ENCODE peak calls at places on chromosomes 4 and X, in six cellular contexts. One of them, this sample, is unnamed.

GRCh38 chr4:142264961-142265360 is 581.1 kb downstream of the INPP4B start:
- DNase-seq in stimulated activated CD4-positive, alpha-beta T cell treated with anti-CD3 and anti-CD28 coated beads, Interleukin-12 subunit alpha, Interleukin-12 subunit beta, amount 100 ng/mL, for 48 hours: no peak
- DNase-seq in amygdala: no peak
- DNase-seq in D341Med: no peak
- DNase-seq in GM12891: no peak
- DNase-seq in NCI-H510A treated with DMSO at 0.1 percent for 48 hours: no peak
- DNase-seq in this sample: peak; percentile 21

GRCh38 chrX:1165535-1166196 is 46.8 kb downstream of the CRLF2 start:
- DNase-seq in amygdala: no peak
- DNase-seq in D341Med: no peak
- DNase-seq in stimulated activated CD4-positive, alpha-beta T cell treated with anti-CD3 and anti-CD28 coated beads, Interleukin-12 subunit alpha, Interleukin-12 subunit beta, amount 100 ng/mL, for 48 hours: no peak
- DNase-seq in NCI-H510A treated with DMSO at 0.1 percent for 48 hours: no peak
- DNase-seq in GM12891: no peak
- DNase-seq in this sample: no peak

GRCh38 chr4:37482236-37482635 is 203.9 kb downstream of the RELL1 start:
- DNase-seq in stimulated activated CD4-positive, alpha-beta T cell treated with anti-CD3 and anti-CD28 coated beads, Interleukin-12 subunit alpha, Interleukin-12 subunit beta, amount 100 ng/mL, for 48 hours: no peak
- DNase-seq in NCI-H510A treated with DMSO at 0.1 percent for 48 hours: no peak
- DNase-seq in amygdala: no peak
- DNase-seq in GM12891: no peak
- DNase-seq in D341Med: no peak
- DNase-seq in this sample: no peak

GRCh38 chr4:38177792-38178665 is 217.8 kb downstream of the PTTG2 start:
- DNase-seq in stimulated activated CD4-positive, alpha-beta T cell treated with anti-CD3 and anti-CD28 coated beads, Interleukin-12 subunit alpha, Interleukin-12 subunit beta, amount 100 ng/mL, for 48 hours: peak; percentile 37
- DNase-seq in amygdala: no peak
- DNase-seq in NCI-H510A treated with DMSO at 0.1 percent for 48 hours: no peak
- DNase-seq in D341Med: no peak
- DNase-seq in GM12891: no peak
- DNase-seq in this sample: no peak

GRCh38 chr4:8133897-8134542 is 24.6 kb downstream of the ABLIM2 start:
- DNase-seq in GM12891: no peak
- DNase-seq in amygdala: no peak
- DNase-seq in stimulated activated CD4-positive, alpha-beta T cell treated with anti-CD3 and anti-CD28 coated beads, Interleukin-12 subunit alpha, Interleukin-12 subunit beta, amount 100 ng/mL, for 48 hours: no peak
- DNase-seq in D341Med: no peak
- DNase-seq in NCI-H510A treated with DMSO at 0.1 percent for 48 hours: no peak
- DNase-seq in this sample: no peak

GRCh38 chr4:89482248-89482647 is 174.6 kb upstream of the GPRIN3 start:
- DNase-seq in NCI-H510A treated with DMSO at 0.1 percent for 48 hours: peak; percentile 3
- DNase-seq in stimulated activated CD4-positive, alpha-beta T cell treated with anti-CD3 and anti-CD28 coated beads, Interleukin-12 subunit alpha, Interleukin-12 subunit beta, amount 100 ng/mL, for 48 hours: no peak
- DNase-seq in GM12891: no peak
- DNase-seq in D341Med: peak; percentile 65
- DNase-seq in amygdala: no peak
- DNase-seq in this sample: peak; percentile 43

GRCh38 chr4:1247811-1248261 is 1.1 kb downstream of the CTBP1 start:
- DNase-seq in stimulated activated CD4-positive, alpha-beta T cell treated with anti-CD3 and anti-CD28 coated beads, Interleukin-12 subunit alpha, Interleukin-12 subunit beta, amount 100 ng/mL, for 48 hours: no peak
- DNase-seq in amygdala: no peak
- DNase-seq in NCI-H510A treated with DMSO at 0.1 percent for 48 hours: no peak
- DNase-seq in D341Med: no peak
- DNase-seq in GM12891: no peak
- DNase-seq in this sample: no peak

GRCh38 chr4:127479031-127479622 is 153.6 kb upstream of the INTU start:
- DNase-seq in stimulated activated CD4-positive, alpha-beta T cell treated with anti-CD3 and anti-CD28 coated beads, Interleukin-12 subunit alpha, Interleukin-12 subunit beta, amount 100 ng/mL, for 48 hours: no peak
- DNase-seq in NCI-H510A treated with DMSO at 0.1 percent for 48 hours: peak; percentile 15
- DNase-seq in amygdala: no peak
- DNase-seq in D341Med: no peak
- DNase-seq in GM12891: no peak
- DNase-seq in this sample: peak; percentile 39

GRCh38 chr4:94571301-94571700 is 119.6 kb downstream of the PDLIM5 start:
- DNase-seq in GM12891: no peak
- DNase-seq in amygdala: no peak
- DNase-seq in D341Med: no peak
- DNase-seq in NCI-H510A treated with DMSO at 0.1 percent for 48 hours: no peak
- DNase-seq in stimulated activated CD4-positive, alpha-beta T cell treated with anti-CD3 and anti-CD28 coated beads, Interleukin-12 subunit alpha, Interleukin-12 subunit beta, amount 100 ng/mL, for 48 hours: no peak
- DNase-seq in this sample: no peak

GRCh38 chrX:38882894-38883620 is 81.8 kb downstream of the MID1IP1 start:
- DNase-seq in stimulated activated CD4-positive, alpha-beta T cell treated with anti-CD3 and anti-CD28 coated beads, Interleukin-12 subunit alpha, Interleukin-12 subunit beta, amount 100 ng/mL, for 48 hours: no peak
- DNase-seq in D341Med: no peak
- DNase-seq in amygdala: no peak
- DNase-seq in NCI-H510A treated with DMSO at 0.1 percent for 48 hours: no peak
- DNase-seq in GM12891: no peak
- DNase-seq in this sample: peak; percentile 94

GRCh38 chr4:57499786-57500185 is 389.6 kb upstream of the IGFBP7 start:
- DNase-seq in GM12891: no peak
- DNase-seq in NCI-H510A treated with DMSO at 0.1 percent for 48 hours: no peak
- DNase-seq in amygdala: no peak
- DNase-seq in D341Med: no peak
- DNase-seq in stimulated activated CD4-positive, alpha-beta T cell treated with anti-CD3 and anti-CD28 coated beads, Interleukin-12 subunit alpha, Interleukin-12 subunit beta, amount 100 ng/mL, for 48 hours: no peak
- DNase-seq in this sample: peak; percentile 64

GRCh38 chr4:118760493-118760892 is 75.3 kb downstream of the METTL14 start:
- DNase-seq in NCI-H510A treated with DMSO at 0.1 percent for 48 hours: no peak
- DNase-seq in amygdala: no peak
- DNase-seq in D341Med: no peak
- DNase-seq in GM12891: no peak
- DNase-seq in stimulated activated CD4-positive, alpha-beta T cell treated with anti-CD3 and anti-CD28 coated beads, Interleukin-12 subunit alpha, Interleukin-12 subunit beta, amount 100 ng/mL, for 48 hours: no peak
- DNase-seq in this sample: no peak

GRCh38 chr4:75916091-75916661 is 13.9 kb upstream of the PPEF2 start:
- DNase-seq in D341Med: peak; percentile 71
- DNase-seq in amygdala: no peak
- DNase-seq in stimulated activated CD4-positive, alpha-beta T cell treated with anti-CD3 and anti-CD28 coated beads, Interleukin-12 subunit alpha, Interleukin-12 subunit beta, amount 100 ng/mL, for 48 hours: no peak
- DNase-seq in NCI-H510A treated with DMSO at 0.1 percent for 48 hours: peak; percentile 51
- DNase-seq in GM12891: peak; percentile 42
- DNase-seq in this sample: peak; percentile 76

GRCh38 chr4:33649015-33649414 is 2595.3 kb downstream of the ARAP2 start:
- DNase-seq in amygdala: no peak
- DNase-seq in D341Med: peak; percentile 10
- DNase-seq in GM12891: no peak
- DNase-seq in NCI-H510A treated with DMSO at 0.1 percent for 48 hours: no peak
- DNase-seq in stimulated activated CD4-positive, alpha-beta T cell treated with anti-CD3 and anti-CD28 coated beads, Interleukin-12 subunit alpha, Interleukin-12 subunit beta, amount 100 ng/mL, for 48 hours: no peak
- DNase-seq in this sample: peak; percentile 8

GRCh38 chrX:149504226-149504914 is 736 bp downstream of the IDS start:
- DNase-seq in stimulated activated CD4-positive, alpha-beta T cell treated with anti-CD3 and anti-CD28 coated beads, Interleukin-12 subunit alpha, Interleukin-12 subunit beta, amount 100 ng/mL, for 48 hours: peak; percentile 49
- DNase-seq in amygdala: no peak
- DNase-seq in NCI-H510A treated with DMSO at 0.1 percent for 48 hours: peak; percentile 59
- DNase-seq in D341Med: peak; percentile 39
- DNase-seq in GM12891: peak; percentile 28
- DNase-seq in this sample: peak; percentile 53

GRCh38 chrX:153921511-153922285 is 4.4 kb downstream of the ARHGAP4 start:
- DNase-seq in NCI-H510A treated with DMSO at 0.1 percent for 48 hours: no peak
- DNase-seq in D341Med: no peak
- DNase-seq in amygdala: no peak
- DNase-seq in stimulated activated CD4-positive, alpha-beta T cell treated with anti-CD3 and anti-CD28 coated beads, Interleukin-12 subunit alpha, Interleukin-12 subunit beta, amount 100 ng/mL, for 48 hours: no peak
- DNase-seq in GM12891: no peak
- DNase-seq in this sample: no peak

GRCh38 chr4:150694438-150694837 is 112.5 kb downstream of the MAB21L2 start:
- DNase-seq in D341Med: no peak
- DNase-seq in stimulated activated CD4-positive, alpha-beta T cell treated with anti-CD3 and anti-CD28 coated beads, Interleukin-12 subunit alpha, Interleukin-12 subunit beta, amount 100 ng/mL, for 48 hours: no peak
- DNase-seq in NCI-H510A treated with DMSO at 0.1 percent for 48 hours: no peak
- DNase-seq in GM12891: no peak
- DNase-seq in amygdala: no peak
- DNase-seq in this sample: no peak